ENCODE peak calls at places on chromosomes 12 and 14, in seven cellular contexts. G is AG10803; W is transverse colon; R is lung; S is HFF-Myc; B is CD8-positive, alpha-beta T cell; X is mucosa of descending colon. O is an unnamed sample.
A peak's percentile ranks its signal among the peaks of the same experiment; 100 is the strongest.

GRCh38 chr14:61564623-61565091 is 130.7 kb upstream of the HIF1A start:
- DNase-seq in W (no peak), B (no peak), R (no peak), G (peak; percentile 96), X (no peak), S (peak; percentile 69), O (peak; percentile 96)

GRCh38 chr12:133038310-133038709 is 1.0 kb downstream of the ZNF84 start:
- DNase-seq in B (no peak), S (no peak), G (no peak), X (no peak), W (no peak), R (no peak), O (no peak)

GRCh38 chr12:116454950-116455447 is 104.2 kb upstream of the MAP1LC3B2 start:
- DNase-seq in R (no peak), B (no peak), W (no peak), X (no peak), G (peak; percentile 94), S (peak; percentile 72), O (peak; percentile 94)

GRCh38 chr12:110310754-110311153 is 29.7 kb downstream of the ATP2A2 start:
- DNase-seq in B (no peak), W (no peak), X (no peak), R (no peak), S (no peak), G (no peak), O (no peak)

GRCh38 chr14:41607119-41607785 is 576 bp downstream of the LRFN5 start:
- DNase-seq in W (no peak), S (no peak), G (peak; percentile 3), R (no peak), B (no peak), X (no peak), O (peak; percentile 56)

GRCh38 chr14:104980601-104981531 is 2.7 kb upstream of the AHNAK2 start:
- DNase-seq in R (no peak), X (no peak), S (no peak), W (no peak), G (no peak), B (no peak), O (no peak)

GRCh38 chr12:80189241-80189640 is 89.9 kb downstream of the OTOGL start:
- DNase-seq in X (no peak), R (no peak), S (no peak), W (no peak), G (peak; percentile 90), B (no peak), O (peak; percentile 87)

GRCh38 chr14:69487771-69488170 is 3.2 kb downstream of the PLEKHD1 start:
- DNase-seq in R (no peak), X (no peak), S (no peak), B (no peak), W (no peak), G (no peak), O (no peak)

GRCh38 chr12:122523280-122523679 is 3.5 kb downstream of the RSRC2 start:
- DNase-seq in S (no peak), G (peak; percentile 86), X (no peak), B (no peak), R (peak; percentile 39), W (no peak), O (peak; percentile 26)

GRCh38 chr12:25741917-25742316 is 188.8 kb upstream of the LMNTD1 start:
- DNase-seq in W (no peak), B (no peak), R (no peak), X (no peak), G (no peak), S (no peak), O (no peak)

GRCh38 chr12:108985750-108986149 is 35.1 kb downstream of the SVOP start:
- DNase-seq in W (no peak), B (no peak), S (no peak), R (no peak), G (no peak), X (no peak), O (no peak)

GRCh38 chr12:98983647-98984046 is 338.6 kb downstream of the APAF1 start:
- DNase-seq in B (no peak), X (no peak), G (peak; percentile 42), R (no peak), W (no peak), S (no peak), O (no peak)

GRCh38 chr12:25495336-25496097 is 57.6 kb downstream of the LMNTD1 start:
- DNase-seq in X (no peak), B (no peak), G (peak; percentile 80), S (peak; percentile 88), R (no peak), W (no peak), O (peak; percentile 80)

GRCh38 chr14:95307402-95308041 is 12.2 kb downstream of the CLMN start:
- DNase-seq in R (no peak), G (no peak), B (no peak), S (no peak), X (no peak), W (no peak), O (no peak)

GRCh38 chr12:124171231-124171985 is 123.5 kb upstream of the RFLNA start:
- DNase-seq in B (no peak), S (no peak), W (no peak), R (no peak), X (no peak), G (peak; percentile 74), O (no peak)

GRCh38 chr14:65356327-65356836 is 56.1 kb upstream of the FUT8 start:
- DNase-seq in X (no peak), G (peak; percentile 74), W (no peak), B (peak; percentile 20), S (peak; percentile 72), R (no peak), O (peak; percentile 78)

GRCh38 chr12:20214286-20214685 is 154.1 kb upstream of the PDE3A start:
- DNase-seq in B (no peak), G (no peak), W (no peak), X (no peak), S (no peak), R (no peak), O (peak; percentile 25)

DNA sequence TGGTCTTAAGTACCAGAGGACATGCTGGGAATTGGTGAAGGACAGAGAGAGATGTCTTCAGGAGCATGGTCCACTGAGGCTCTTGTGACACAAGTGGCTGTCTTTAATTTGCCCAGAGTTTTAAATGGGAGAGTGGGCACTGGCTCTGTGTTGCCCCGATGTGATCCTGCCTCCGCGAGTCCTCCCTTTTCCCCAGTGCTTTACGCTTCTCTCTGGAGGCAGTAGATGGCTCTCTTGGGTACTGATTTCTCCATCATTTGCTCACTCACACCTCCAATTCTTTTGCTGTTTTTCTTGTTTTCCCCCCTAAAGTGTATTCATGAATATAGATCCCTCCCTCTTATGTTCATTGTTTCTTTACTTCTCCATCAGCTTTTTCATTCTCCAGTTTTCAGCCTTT is 74.3 kb downstream of the EMP1 start:
- DNase-seq in S (no peak), R (no peak), W (no peak), X (no peak), G (no peak), B (no peak), O (no peak)
- TF ChIP-seq CTCF in S (no peak), R (no peak), W (no peak), X (no peak), G (no peak), B (no peak), O (no peak)

GRCh38 chr12:6163554-6164060 is 36.6 kb upstream of the CD9 start:
- DNase-seq in B (no peak), R (no peak), W (no peak), X (no peak), S (no peak), G (no peak), O (no peak)
- H3K4me3 ChIP-seq in B (no peak overlapping the region), R (no peak overlapping the region), W (no peak overlapping the region), X (no peak overlapping the region), S (no peak overlapping the region), G (no peak overlapping the region), O (no peak overlapping the region)

GRCh38 chr14:36934304-36934703 is 238.1 kb downstream of the SLC25A21 start:
- DNase-seq in B (no peak), W (no peak), G (no peak), X (no peak), R (no peak), S (no peak), O (no peak)

GRCh38 chr14:36935976-36936678 is 236.3 kb downstream of the SLC25A21 start:
- DNase-seq in S (no peak), G (peak; percentile 24), B (no peak), R (no peak), X (no peak), W (no peak), O (no peak)

GRCh38 chr14:36928432-36928831 is 244.0 kb downstream of the SLC25A21 start:
- DNase-seq in X (no peak), S (no peak), W (no peak), G (no peak), R (no peak), B (no peak), O (no peak)

GRCh38 chr14:36931796-36932195 is 240.6 kb downstream of the SLC25A21 start:
- DNase-seq in G (no peak), X (no peak), R (no peak), B (no peak), S (no peak), W (no peak), O (no peak)
- TF ChIP-seq CTCF in G (no peak), X (no peak), R (no peak), B (no peak), S (no peak), W (no peak), O (no peak)

DNA sequence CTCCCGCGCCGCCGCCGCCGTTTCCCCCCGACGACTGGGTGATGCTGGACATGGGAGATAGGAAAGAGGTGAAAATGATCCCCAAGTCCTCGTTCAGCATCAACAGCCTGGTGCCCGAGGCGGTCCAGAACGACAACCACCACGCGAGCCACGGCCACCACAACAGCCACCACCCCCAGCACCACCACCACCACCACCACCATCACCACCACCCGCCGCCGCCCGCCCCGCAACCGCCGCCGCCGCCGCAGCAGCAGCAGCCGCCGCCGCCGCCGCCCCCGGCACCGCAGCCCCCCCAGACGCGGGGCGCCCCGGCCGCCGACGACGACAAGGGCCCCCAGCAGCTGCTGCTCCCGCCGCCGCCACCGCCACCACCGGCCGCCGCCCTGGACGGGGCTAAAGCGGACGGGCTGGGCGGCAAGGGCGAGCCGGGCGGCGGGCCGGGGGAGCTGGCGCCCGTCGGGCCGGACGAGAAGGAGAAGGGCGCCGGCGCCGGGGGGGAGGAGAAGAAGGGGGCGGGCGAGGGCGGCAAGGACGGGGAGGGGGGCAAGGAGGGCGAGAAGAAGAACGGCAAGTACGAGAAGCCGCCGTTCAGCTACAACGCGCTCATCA is 758 bp downstream of the FOXG1 start:
- DNase-seq in B (no peak), W (no peak), X (no peak), R (no peak), S (no peak), G (no peak), O (no peak)
- H3K4me3 ChIP-seq in B (no peak overlapping the region), W (no peak overlapping the region), X (no peak overlapping the region), R (no peak overlapping the region), S (no peak overlapping the region), G (peak overlapping the region; percentile 30), O (peak overlapping the region; percentile 44)

GRCh38 chr14:25406818-25407217 is 356.9 kb upstream of the STXBP6 start:
- DNase-seq in G (peak; percentile 22), W (peak; percentile 41), B (no peak), S (no peak), R (no peak), X (no peak), O (no peak)
- TF ChIP-seq CTCF in G (peak; percentile 45), W (peak; percentile 24), B (no peak), S (peak; percentile 39), R (no peak), X (peak; percentile 10), O (peak; percentile 22)

GRCh38 chr14:70896317-70896716 is 10.9 kb upstream of the PCNX1 start:
- DNase-seq in W (no peak), B (no peak), X (no peak), R (no peak), S (no peak), G (no peak), O (no peak)
- H3K4me3 ChIP-seq in W (no peak overlapping the region), B (no peak overlapping the region), X (no peak overlapping the region), R (no peak overlapping the region), S (no peak overlapping the region), G (no peak overlapping the region), O (no peak overlapping the region)

O was measured in astrocyte of the spinal cord.